ENCODE peak calls at places on chromosome 3, in four cellular contexts. One of them, this sample, is unnamed.
A peak's percentile ranks its signal among the peaks of the same experiment; 100 is the strongest.

GRCh38 chr3:154971341-154971740 is 108.8 kb upstream of the MME start:
- DNase-seq in left lung: no peak
- DNase-seq in head of caudate nucleus: no peak
- DNase-seq in GM18507: no peak
- DNase-seq in this sample: no peak

GRCh38 chr3:146246493-146246892 is 4.4 kb downstream of the PLSCR4 start:
- DNase-seq in left lung: no peak
- DNase-seq in head of caudate nucleus: no peak
- DNase-seq in GM18507: no peak
- DNase-seq in this sample: no peak

GRCh38 chr3:146092230-146092629 is 68.8 kb downstream of the PLOD2 start:
- DNase-seq in left lung: no peak
- DNase-seq in head of caudate nucleus: no peak
- DNase-seq in GM18507: no peak
- DNase-seq in this sample: no peak

GRCh38 chr3:21860657-21861056 is 109.6 kb upstream of the ZNF385D start:
- DNase-seq in left lung: no peak
- DNase-seq in head of caudate nucleus: no peak
- DNase-seq in GM18507: no peak
- DNase-seq in this sample: no peak

GRCh38 chr3:81279481-81280273 is 481.8 kb downstream of the GBE1 start:
- DNase-seq in left lung: no peak
- DNase-seq in head of caudate nucleus: no peak
- DNase-seq in GM18507: no peak
- DNase-seq in this sample: no peak

GRCh38 chr3:129323651-129324294 is 45.1 kb downstream of the HMCES start:
- DNase-seq in left lung: no peak
- DNase-seq in head of caudate nucleus: no peak
- DNase-seq in GM18507: no peak
- DNase-seq in this sample: no peak

GRCh38 chr3:94179059-94179458 is 116.2 kb downstream of the NSUN3 start:
- DNase-seq in left lung: no peak
- DNase-seq in head of caudate nucleus: no peak
- DNase-seq in GM18507: no peak
- DNase-seq in this sample: no peak

GRCh38 chr3:37456270-37456708 is 281.9 kb upstream of the LRRFIP2 start:
- DNase-seq in left lung: peak; percentile 74
- DNase-seq in head of caudate nucleus: peak; percentile 9
- DNase-seq in GM18507: no peak
- DNase-seq in this sample: no peak

GRCh38 chr3:176767385-176767784 is 429.9 kb downstream of the TBL1XR1 start:
- DNase-seq in left lung: no peak
- DNase-seq in head of caudate nucleus: no peak
- DNase-seq in GM18507: no peak
- DNase-seq in this sample: peak; percentile 28

GRCh38 chr3:143507735-143508580 is 340.3 kb downstream of the SLC9A9 start:
- DNase-seq in left lung: no peak
- DNase-seq in head of caudate nucleus: no peak
- DNase-seq in GM18507: no peak
- DNase-seq in this sample: no peak

GRCh38 chr3:66144792-66145733 is 75.7 kb upstream of the SLC25A26 start:
- DNase-seq in left lung: no peak
- DNase-seq in head of caudate nucleus: no peak
- DNase-seq in GM18507: no peak
- DNase-seq in this sample: no peak

GRCh38 chr3:117017135-117017990 is 307.8 kb downstream of the TUSC7 start:
- DNase-seq in left lung: no peak
- DNase-seq in head of caudate nucleus: no peak
- DNase-seq in GM18507: no peak
- DNase-seq in this sample: no peak

This sample was measured in NCI-H2029.